ENCODE peak calls at places on chromosomes 1 and 21, in eight cellular contexts. C is stimulated activated CD4-positive, alpha-beta T cell treated with anti-CD3 and anti-CD28 coated beads, Interleukin-1b, Interleukin-23, amount 100 ng/mL, for 1 hour; L is dermis microvascular lymphatic vessel endothelial cell; X is amygdala; M is ELR; E is T-helper 1 cell; W is Calu3; B is NCI-H1694. Y is an unnamed sample.

GRCh38 chr1:55140546-55140983 is 74.6 kb downstream of the USP24 start:
- DNase-seq in B (peak), X (peak), E (peak), C (peak), L (peak), M (peak), W (peak), Y (peak)

GRCh38 chr1:2644171-2644570 is 11.4 kb upstream of the MMEL1 start:
- DNase-seq in X (no peak), C (no peak), B (no peak), M (no peak), W (no peak), E (no peak), L (no peak), Y (no peak)

GRCh38 chr1:8510041-8510823 is 192.3 kb downstream of the SLC45A1 start:
- DNase-seq in E (peak), X (no peak), C (no peak), L (peak), B (no peak), M (peak), W (no peak), Y (peak)

GRCh38 chr21:39660596-39660995 is 47.9 kb downstream of the B3GALT5 start:
- DNase-seq in X (no peak), C (no peak), B (no peak), E (no peak), L (no peak), W (peak), M (peak), Y (no peak)

GRCh38 chr1:19336543-19336942 is 24.4 kb downstream of the SLC66A1 start:
- DNase-seq in C (no peak), W (no peak), M (peak), L (peak), X (no peak), B (no peak), E (no peak), Y (no peak)

GRCh38 chr21:31161157-31161556 is 122.9 kb upstream of the KRTAP19-8 start:
- DNase-seq in L (no peak), M (peak), X (no peak), B (no peak), E (no peak), W (no peak), C (no peak), Y (no peak)

GRCh38 chr1:233440952-233441401 is 113.5 kb downstream of the MAP3K21 start:
- DNase-seq in M (peak), E (no peak), L (peak), W (peak), B (peak), X (no peak), C (no peak), Y (no peak)

GRCh38 chr1:193568451-193568985 is 382.1 kb upstream of the B3GALT2 start:
- DNase-seq in X (no peak), B (no peak), C (no peak), W (no peak), E (no peak), L (no peak), M (no peak), Y (no peak)

GRCh38 chr1:44723064-44723463 is 7.9 kb downstream of the RNU5D-1 start:
- DNase-seq in C (no peak), W (no peak), M (no peak), E (no peak), X (no peak), L (no peak), B (no peak), Y (no peak)

GRCh38 chr1:13619909-13620308 is 36.3 kb downstream of the PDPN start:
- DNase-seq in B (no peak), M (no peak), L (no peak), E (no peak), W (no peak), C (no peak), X (no peak), Y (no peak)

GRCh38 chr1:76278711-76279386 is 204.3 kb downstream of the ST6GALNAC3 start:
- DNase-seq in E (no peak), C (no peak), W (no peak), B (no peak), X (no peak), L (no peak), M (no peak), Y (no peak)

GRCh38 chr1:27007909-27008582 is 4.6 kb downstream of the TENT5B start:
- DNase-seq in B (no peak), W (peak), C (no peak), L (no peak), X (no peak), E (no peak), M (no peak), Y (no peak)

GRCh38 chr1:152164542-152165136 is 5.6 kb upstream of the RPTN start:
- DNase-seq in B (no peak), W (peak), E (no peak), X (no peak), L (no peak), M (no peak), C (no peak), Y (no peak)

GRCh38 chr1:48203287-48203900 is 19.1 kb upstream of the SLC5A9 start:
- DNase-seq in B (peak), L (peak), W (peak), E (no peak), X (no peak), M (peak), C (no peak), Y (no peak)

GRCh38 chr1:228120351-228121091 is 11.4 kb upstream of the MRPL55 start:
- DNase-seq in M (no peak), E (no peak), L (no peak), W (no peak), B (no peak), C (no peak), X (no peak), Y (no peak)